ENCODE peak calls at places on chromosomes 4 and X, in ten cellular contexts. One of them, this sample, is unnamed.

GRCh38 chr4:14767142-14767541 is 235.1 kb upstream of the CPEB2 start:
- DNase-seq in HL-60: no peak
- DNase-seq in upper lobe of left lung: no peak
- DNase-seq in breast epithelium: no peak
- DNase-seq in sigmoid colon: no peak
- DNase-seq in K562: no peak
- DNase-seq in spleen: no peak
- DNase-seq in H1: no peak
- DNase-seq in stomach: no peak
- DNase-seq in transverse colon: no peak
- DNase-seq in this sample: no peak

GRCh38 chr4:33054161-33054560 is 2334.0 kb downstream of the PCDH7 start:
- DNase-seq in HL-60: no peak
- DNase-seq in upper lobe of left lung: no peak
- DNase-seq in breast epithelium: no peak
- DNase-seq in sigmoid colon: no peak
- DNase-seq in K562: no peak
- DNase-seq in spleen: no peak
- DNase-seq in H1: no peak
- DNase-seq in stomach: no peak
- DNase-seq in transverse colon: no peak
- DNase-seq in this sample: no peak

GRCh38 chrX:149758068-149758714 is 15.7 kb upstream of the HSFX1 start:
- DNase-seq in HL-60: no peak
- DNase-seq in upper lobe of left lung: no peak
- DNase-seq in breast epithelium: no peak
- DNase-seq in sigmoid colon: no peak
- DNase-seq in K562: no peak
- DNase-seq in spleen: peak; percentile 59
- DNase-seq in H1: no peak
- DNase-seq in stomach: no peak
- DNase-seq in transverse colon: no peak
- DNase-seq in this sample: no peak

GRCh38 chr4:42357325-42357724 is 40.0 kb upstream of the SHISA3 start:
- DNase-seq in HL-60: no peak
- DNase-seq in upper lobe of left lung: no peak
- DNase-seq in breast epithelium: no peak
- DNase-seq in sigmoid colon: no peak
- DNase-seq in K562: no peak
- DNase-seq in spleen: no peak
- DNase-seq in H1: no peak
- DNase-seq in stomach: no peak
- DNase-seq in transverse colon: no peak
- DNase-seq in this sample: no peak

GRCh38 chrX:73965833-73966232 is 338.1 kb upstream of the ZCCHC13 start:
- DNase-seq in HL-60: no peak
- DNase-seq in upper lobe of left lung: no peak
- DNase-seq in breast epithelium: no peak
- DNase-seq in sigmoid colon: no peak
- DNase-seq in K562: no peak
- DNase-seq in spleen: no peak
- DNase-seq in H1: no peak
- DNase-seq in stomach: no peak
- DNase-seq in transverse colon: no peak
- DNase-seq in this sample: no peak

GRCh38 chr4:41142946-41143720 is 71.2 kb downstream of the APBB2 start:
- DNase-seq in HL-60: no peak
- DNase-seq in upper lobe of left lung: peak; percentile 67
- DNase-seq in breast epithelium: no peak
- DNase-seq in sigmoid colon: peak; percentile 88
- DNase-seq in K562: no peak
- DNase-seq in spleen: no peak
- DNase-seq in H1: no peak
- DNase-seq in stomach: peak; percentile 62
- DNase-seq in transverse colon: peak; percentile 39
- DNase-seq in this sample: peak; percentile 95

GRCh38 chr4:40349561-40350198 is 14.5 kb downstream of the CHRNA9 start:
- DNase-seq in HL-60: no peak
- DNase-seq in upper lobe of left lung: no peak
- DNase-seq in breast epithelium: no peak
- DNase-seq in sigmoid colon: no peak
- DNase-seq in K562: no peak
- DNase-seq in spleen: no peak
- DNase-seq in H1: no peak
- DNase-seq in stomach: no peak
- DNase-seq in transverse colon: no peak
- DNase-seq in this sample: no peak

GRCh38 chrX:68084765-68085164 is 348.5 kb downstream of the OPHN1 start:
- DNase-seq in HL-60: peak; percentile 53
- DNase-seq in upper lobe of left lung: no peak
- DNase-seq in breast epithelium: no peak
- DNase-seq in sigmoid colon: no peak
- DNase-seq in K562: no peak
- DNase-seq in spleen: no peak
- DNase-seq in H1: no peak
- DNase-seq in stomach: no peak
- DNase-seq in transverse colon: no peak
- DNase-seq in this sample: no peak

GRCh38 chrX:147875866-147876596 is 35.7 kb upstream of the FMR1 start:
- DNase-seq in HL-60: no peak
- DNase-seq in upper lobe of left lung: no peak
- DNase-seq in breast epithelium: no peak
- DNase-seq in sigmoid colon: no peak
- DNase-seq in K562: no peak
- DNase-seq in spleen: no peak
- DNase-seq in H1: no peak
- DNase-seq in stomach: no peak
- DNase-seq in transverse colon: no peak
- DNase-seq in this sample: no peak

GRCh38 chr4:176499518-176499917 is 179.8 kb downstream of the SPCS3 start:
- DNase-seq in HL-60: no peak
- DNase-seq in upper lobe of left lung: no peak
- DNase-seq in breast epithelium: no peak
- DNase-seq in sigmoid colon: no peak
- DNase-seq in K562: no peak
- DNase-seq in spleen: no peak
- DNase-seq in H1: no peak
- DNase-seq in stomach: no peak
- DNase-seq in transverse colon: no peak
- DNase-seq in this sample: no peak

GRCh38 chr4:26369132-26370036 is 48.6 kb downstream of the RBPJ start:
- DNase-seq in HL-60: no peak
- DNase-seq in upper lobe of left lung: no peak
- DNase-seq in breast epithelium: no peak
- DNase-seq in sigmoid colon: no peak
- DNase-seq in K562: no peak
- DNase-seq in spleen: no peak
- DNase-seq in H1: no peak
- DNase-seq in stomach: no peak
- DNase-seq in transverse colon: no peak
- DNase-seq in this sample: no peak

GRCh38 chr4:186723207-186724047 is at the start of gene FAT1:
- DNase-seq in HL-60: peak; percentile 56
- DNase-seq in upper lobe of left lung: peak; percentile 41
- DNase-seq in breast epithelium: peak; percentile 68
- DNase-seq in sigmoid colon: peak; percentile 85
- DNase-seq in K562: peak; percentile 85
- DNase-seq in spleen: no peak
- DNase-seq in H1: peak; percentile 77
- DNase-seq in stomach: peak; percentile 72
- DNase-seq in transverse colon: peak; percentile 71
- DNase-seq in this sample: no peak
- TF ChIP-seq POLR2AphosphoS5 in HL-60: no peak
- TF ChIP-seq POLR2AphosphoS5 in upper lobe of left lung: peak; percentile 11
- TF ChIP-seq POLR2AphosphoS5 in breast epithelium: peak; percentile 33
- TF ChIP-seq POLR2AphosphoS5 in sigmoid colon: peak; percentile 94
- TF ChIP-seq POLR2AphosphoS5 in K562: peak; percentile 54
- TF ChIP-seq POLR2AphosphoS5 in spleen: no peak
- TF ChIP-seq POLR2AphosphoS5 in H1: peak; percentile 21
- TF ChIP-seq POLR2AphosphoS5 in stomach: peak; percentile 37
- TF ChIP-seq POLR2AphosphoS5 in transverse colon: peak; percentile 72
- TF ChIP-seq POLR2AphosphoS5 in this sample: no peak

GRCh38 chr4:106315968-106316772 is at the start of the genes AIMP1 and TBCK:
- DNase-seq in HL-60: peak; percentile 82
- DNase-seq in upper lobe of left lung: peak; percentile 90
- DNase-seq in breast epithelium: peak; percentile 88
- DNase-seq in sigmoid colon: peak; percentile 93
- DNase-seq in K562: peak; percentile 82
- DNase-seq in spleen: peak; percentile 96
- DNase-seq in H1: peak; percentile 90
- DNase-seq in stomach: peak; percentile 87
- DNase-seq in transverse colon: peak; percentile 91
- DNase-seq in this sample: peak; percentile 68

GRCh38 chr4:106315476-106315967 is 487 bp downstream of the TBCK start:
- DNase-seq in HL-60: no peak
- DNase-seq in upper lobe of left lung: no peak
- DNase-seq in breast epithelium: no peak
- DNase-seq in sigmoid colon: no peak
- DNase-seq in K562: peak; percentile 31
- DNase-seq in spleen: no peak
- DNase-seq in H1: no peak
- DNase-seq in stomach: no peak
- DNase-seq in transverse colon: no peak
- DNase-seq in this sample: no peak

GRCh38 chr4:106318511-106318910 is 2.2 kb downstream of the AIMP1 start:
- DNase-seq in HL-60: no peak
- DNase-seq in upper lobe of left lung: no peak
- DNase-seq in breast epithelium: no peak
- DNase-seq in sigmoid colon: no peak
- DNase-seq in K562: no peak
- DNase-seq in spleen: no peak
- DNase-seq in H1: no peak
- DNase-seq in stomach: no peak
- DNase-seq in transverse colon: no peak
- DNase-seq in this sample: no peak

GRCh38 chr4:106317815-106318214 is 1.5 kb downstream of the AIMP1 start:
- DNase-seq in HL-60: no peak
- DNase-seq in upper lobe of left lung: no peak
- DNase-seq in breast epithelium: no peak
- DNase-seq in sigmoid colon: no peak
- DNase-seq in K562: no peak
- DNase-seq in spleen: no peak
- DNase-seq in H1: no peak
- DNase-seq in stomach: no peak
- DNase-seq in transverse colon: no peak
- DNase-seq in this sample: no peak

GRCh38 chr4:106316773-106317409 is 541 bp downstream of the AIMP1 start:
- DNase-seq in HL-60: peak; percentile 52
- DNase-seq in upper lobe of left lung: no peak
- DNase-seq in breast epithelium: no peak
- DNase-seq in sigmoid colon: no peak
- DNase-seq in K562: peak; percentile 10
- DNase-seq in spleen: no peak
- DNase-seq in H1: no peak
- DNase-seq in stomach: no peak
- DNase-seq in transverse colon: no peak
- DNase-seq in this sample: no peak
- H3K27ac ChIP-seq in HL-60: peak overlapping the region; percentile 100
- H3K27ac ChIP-seq in upper lobe of left lung: peak overlapping the region; percentile 91
- H3K27ac ChIP-seq in breast epithelium: peak overlapping the region; percentile 95
- H3K27ac ChIP-seq in sigmoid colon: peak overlapping the region; percentile 92
- H3K27ac ChIP-seq in K562: peak overlapping the region; percentile 99
- H3K27ac ChIP-seq in spleen: peak overlapping the region; percentile 96
- H3K27ac ChIP-seq in H1: peak overlapping the region; percentile 99
- H3K27ac ChIP-seq in stomach: peak overlapping the region; percentile 86
- H3K27ac ChIP-seq in transverse colon: peak overlapping the region; percentile 99
- H3K27ac ChIP-seq in this sample: peak overlapping the region; percentile 96

GRCh38 chr4:183621875-183622274 is 37.1 kb downstream of the RWDD4 start:
- DNase-seq in HL-60: no peak
- DNase-seq in upper lobe of left lung: no peak
- DNase-seq in breast epithelium: no peak
- DNase-seq in sigmoid colon: no peak
- DNase-seq in K562: no peak
- DNase-seq in spleen: no peak
- DNase-seq in H1: no peak
- DNase-seq in stomach: no peak
- DNase-seq in transverse colon: no peak
- DNase-seq in this sample: no peak

GRCh38 chr4:183624548-183624947 is 34.4 kb downstream of the RWDD4 start:
- DNase-seq in HL-60: no peak
- DNase-seq in upper lobe of left lung: no peak
- DNase-seq in breast epithelium: no peak
- DNase-seq in sigmoid colon: no peak
- DNase-seq in K562: no peak
- DNase-seq in spleen: no peak
- DNase-seq in H1: no peak
- DNase-seq in stomach: no peak
- DNase-seq in transverse colon: no peak
- DNase-seq in this sample: no peak

GRCh38 chr4:183617075-183617474 is 41.9 kb downstream of the RWDD4 start:
- DNase-seq in HL-60: no peak
- DNase-seq in upper lobe of left lung: no peak
- DNase-seq in breast epithelium: no peak
- DNase-seq in sigmoid colon: no peak
- DNase-seq in K562: no peak
- DNase-seq in spleen: no peak
- DNase-seq in H1: no peak
- DNase-seq in stomach: no peak
- DNase-seq in transverse colon: no peak
- DNase-seq in this sample: no peak

GRCh38 chr4:183620421-183620820 is 38.6 kb downstream of the RWDD4 start:
- DNase-seq in HL-60: no peak
- DNase-seq in upper lobe of left lung: no peak
- DNase-seq in breast epithelium: no peak
- DNase-seq in sigmoid colon: no peak
- DNase-seq in K562: no peak
- DNase-seq in spleen: no peak
- DNase-seq in H1: no peak
- DNase-seq in stomach: no peak
- DNase-seq in transverse colon: no peak
- DNase-seq in this sample: no peak

GRCh38 chr4:183618681-183619080 is 40.3 kb downstream of the RWDD4 start:
- DNase-seq in HL-60: no peak
- DNase-seq in upper lobe of left lung: no peak
- DNase-seq in breast epithelium: no peak
- DNase-seq in sigmoid colon: no peak
- DNase-seq in K562: no peak
- DNase-seq in spleen: no peak
- DNase-seq in H1: no peak
- DNase-seq in stomach: no peak
- DNase-seq in transverse colon: no peak
- DNase-seq in this sample: no peak
- H3K4me3 ChIP-seq in HL-60: no peak overlapping the region
- H3K4me3 ChIP-seq in upper lobe of left lung: no peak overlapping the region
- H3K4me3 ChIP-seq in breast epithelium: no peak overlapping the region
- H3K4me3 ChIP-seq in sigmoid colon: no peak overlapping the region
- H3K4me3 ChIP-seq in K562: no peak overlapping the region
- H3K4me3 ChIP-seq in spleen: no peak overlapping the region
- H3K4me3 ChIP-seq in H1: no peak overlapping the region
- H3K4me3 ChIP-seq in stomach: no peak overlapping the region
- H3K4me3 ChIP-seq in transverse colon: no peak overlapping the region
- H3K4me3 ChIP-seq in this sample: no peak overlapping the region

DNA sequence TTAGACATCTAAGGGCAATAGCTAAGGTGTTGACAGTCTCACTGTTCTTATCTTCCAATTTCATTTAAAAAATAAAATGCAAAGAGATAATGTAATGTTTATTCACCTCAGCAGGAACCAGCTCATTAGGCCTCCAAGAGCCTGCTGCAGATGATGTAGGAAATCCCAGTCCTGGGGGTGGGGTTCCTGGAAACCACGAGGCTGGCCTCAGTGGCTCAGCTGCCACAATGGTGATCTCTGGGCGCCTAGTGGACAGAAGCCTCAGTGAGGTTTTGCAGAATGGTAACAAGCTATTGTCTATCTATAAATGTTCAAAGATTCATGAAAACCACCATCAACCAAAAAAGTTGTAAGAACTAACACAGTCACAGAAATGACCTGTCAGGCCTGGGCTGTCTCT is 77.3 kb downstream of the RPS3A start:
- DNase-seq in HL-60: no peak
- DNase-seq in upper lobe of left lung: no peak
- DNase-seq in breast epithelium: no peak
- DNase-seq in sigmoid colon: no peak
- DNase-seq in K562: no peak
- DNase-seq in spleen: no peak
- DNase-seq in H1: no peak
- DNase-seq in stomach: no peak
- DNase-seq in transverse colon: no peak
- DNase-seq in this sample: no peak
- TF ChIP-seq POLR2AphosphoS5 in HL-60: no peak
- TF ChIP-seq POLR2AphosphoS5 in upper lobe of left lung: no peak
- TF ChIP-seq POLR2AphosphoS5 in breast epithelium: no peak
- TF ChIP-seq POLR2AphosphoS5 in sigmoid colon: no peak
- TF ChIP-seq POLR2AphosphoS5 in K562: no peak
- TF ChIP-seq POLR2AphosphoS5 in spleen: no peak
- TF ChIP-seq POLR2AphosphoS5 in H1: no peak
- TF ChIP-seq POLR2AphosphoS5 in stomach: no peak
- TF ChIP-seq POLR2AphosphoS5 in transverse colon: no peak
- TF ChIP-seq POLR2AphosphoS5 in this sample: no peak

This sample was measured in SK-N-MC.